ENCODE peak calls at places on chromosomes 13 and 19, in four cellular contexts. V is uterus, L is caudate nucleus, B is RPMI7951. X is an unnamed sample.

GRCh38 chr19:49938662-49939061 is 9.4 kb upstream of the NUP62 start:
- DNase-seq in V (no peak), L (no peak), B (no peak), X (no peak)

GRCh38 chr19:13207237-13208130 is 57.3 kb downstream of the IER2 start:
- DNase-seq in V (peak), L (no peak), B (peak), X (no peak)

GRCh38 chr19:20247016-20247683 is 80.1 kb downstream of the ZNF486 start:
- DNase-seq in V (peak), L (peak), B (no peak), X (no peak)

GRCh38 chr19:17340871-17341357 is 3.6 kb downstream of the GTPBP3 start:
- DNase-seq in V (no peak), L (no peak), B (no peak), X (no peak)

GRCh38 chr19:30649934-30650614 is 277.9 kb downstream of the ZNF536 start:
- DNase-seq in V (no peak), L (peak), B (peak), X (no peak)

GRCh38 chr13:23868521-23868920 is 20.7 kb downstream of the MIPEP start:
- DNase-seq in V (no peak), L (no peak), B (no peak), X (no peak)

GRCh38 chr13:113774177-113775107 is 15.4 kb downstream of the TMEM255B start:
- DNase-seq in V (no peak), L (no peak), B (peak), X (peak)

GRCh38 chr13:97242755-97243497 is 20.8 kb downstream of the MBNL2 start:
- DNase-seq in V (no peak), L (peak), B (no peak), X (no peak)

GRCh38 chr13:40344270-40345148 is 321.9 kb downstream of the FOXO1 start:
- DNase-seq in V (no peak), L (no peak), B (peak), X (no peak)

GRCh38 chr19:45340899-45341453 is 426 bp downstream of the KLC3 start:
- DNase-seq in V (no peak), L (no peak), B (peak), X (no peak)

GRCh38 chr13:93775507-93776108 is 549.0 kb downstream of the GPC6 start:
- DNase-seq in V (no peak), L (no peak), B (no peak), X (no peak)

GRCh38 chr19:2888739-2889224 is 11.9 kb upstream of the ZNF57 start:
- DNase-seq in V (no peak), L (no peak), B (no peak), X (no peak)

GRCh38 chr19:7905859-7906258 is 2.2 kb downstream of the MAP2K7 start:
- DNase-seq in V (no peak), L (no peak), B (no peak), X (peak)

GRCh38 chr13:97117388-97117910 is 104.7 kb upstream of the MBNL2 start:
- DNase-seq in V (no peak), L (no peak), B (no peak), X (no peak)

GRCh38 chr19:8399681-8400188 is 9.6 kb downstream of the RAB11B start:
- DNase-seq in V (no peak), L (no peak), B (no peak), X (no peak)

GRCh38 chr19:48656840-48657474 is 11.0 kb upstream of the CA11 start:
- DNase-seq in V (no peak), L (no peak), B (peak), X (peak)

GRCh38 chr13:102825921-102826706 is 19.7 kb upstream of the ERCC5 start:
- DNase-seq in V (no peak), L (no peak), B (peak), X (no peak)

GRCh38 chr13:99658266-99658991 is 157.2 kb downstream of the TM9SF2 start:
- DNase-seq in V (peak), L (peak), B (no peak), X (peak)

GRCh38 chr19:1040476-1041271 is 767 bp downstream of the ABCA7 start:
- DNase-seq in V (peak), L (peak), B (peak), X (peak)

GRCh38 chr19:39915101-39915847 is 19.2 kb downstream of the FCGBP start:
- DNase-seq in V (no peak), L (no peak), B (no peak), X (no peak)

GRCh38 chr19:3403489-3404323 is 37.3 kb downstream of the NFIC start:
- DNase-seq in V (peak), L (peak), B (peak), X (peak)

GRCh38 chr13:23506821-23507210 is 63.4 kb upstream of the TNFRSF19 start:
- DNase-seq in V (peak), L (no peak), B (peak), X (no peak)

GRCh38 chr13:64529874-64530485 is 2700.2 kb downstream of the PCDH9 start:
- DNase-seq in V (no peak), L (no peak), B (peak), X (no peak)

GRCh38 chr13:79995334-79995733 is 345.6 kb downstream of the SPRY2 start:
- DNase-seq in V (no peak), L (no peak), B (peak), X (no peak)

GRCh38 chr13:40495620-40496001 is 170.8 kb downstream of the FOXO1 start:
- DNase-seq in V (no peak), L (no peak), B (no peak), X (no peak)

GRCh38 chr19:33408116-33408515 is 34.6 kb downstream of the CEBPG start:
- DNase-seq in V (no peak), L (no peak), B (no peak), X (no peak)

GRCh38 chr13:109043561-109044075 is 414.2 kb downstream of the MYO16 start:
- DNase-seq in V (no peak), L (no peak), B (no peak), X (no peak)

X was measured in lower leg skin.